ENCODE peak calls at places on chromosomes 4 and X, in nine cellular contexts. A is colonic mucosa; S is CD8-positive, alpha-beta T cell; G is mammary epithelial cell; L is prostate gland; Y is transverse colon; I is stomach; E is psoas muscle; F is ovary. O is an unnamed sample. For H3K4me1, the result is how much of the 10 kb centered on the place peaks cover.

GRCh38 chr4:147599206-147599605 is 18.0 kb upstream of the TMEM184C start:
- DNase-seq in G (no peak), F (no peak), I (no peak), A (no peak), S (no peak), L (no peak), Y (no peak), E (no peak), O (no peak)

GRCh38 chr4:2811830-2812599 is 19.1 kb downstream of the SH3BP2 start:
- DNase-seq in F (peak), A (peak), I (peak), L (no peak), S (peak), G (no peak), E (peak), Y (peak), O (peak)

GRCh38 chr4:144819591-144819990 is 173.6 kb downstream of the HHIP start:
- DNase-seq in S (no peak), E (no peak), I (no peak), A (no peak), Y (no peak), G (no peak), F (no peak), L (no peak), O (no peak)

GRCh38 chrX:16617382-16617781 is 32.6 kb upstream of the S100G start:
- DNase-seq in S (no peak), A (no peak), G (no peak), L (no peak), Y (no peak), F (no peak), I (no peak), E (no peak), O (no peak)

GRCh38 chr4:121340247-121340646 is 40.6 kb downstream of the QRFPR start:
- DNase-seq in E (no peak), G (no peak), Y (no peak), F (no peak), I (no peak), S (no peak), A (no peak), L (no peak), O (no peak)

GRCh38 chr4:39319678-39320077 is 46.5 kb downstream of the RFC1 start:
- DNase-seq in F (no peak), G (peak), L (no peak), S (no peak), Y (no peak), A (no peak), E (no peak), I (no peak), O (no peak)

GRCh38 chr4:112321768-112322684 is 24.9 kb downstream of the ALPK1 start:
- DNase-seq in Y (peak), S (peak), E (peak), I (peak), A (peak), L (peak), G (peak), F (peak), O (peak)

GRCh38 chr4:40856836-40857362 is 107.1 kb downstream of the NSUN7 start:
- DNase-seq in L (peak), A (peak), S (peak), Y (peak), E (peak), I (peak), F (peak), G (peak), O (peak)

GRCh38 chrX:154321624-154322023 is 26.0 kb downstream of the TKTL1 start:
- DNase-seq in F (no peak), E (no peak), G (no peak), L (no peak), Y (peak), I (no peak), S (no peak), A (no peak), O (no peak)

GRCh38 chr4:113584407-113585150 is 177.0 kb downstream of the CAMK2D start:
- DNase-seq in S (no peak), E (no peak), L (no peak), I (no peak), G (no peak), F (no peak), Y (no peak), A (no peak), O (no peak)

GRCh38 chrX:101117701-101118100 is 19.7 kb downstream of the CENPI start:
- DNase-seq in E (no peak), S (no peak), I (no peak), G (no peak), F (no peak), Y (no peak), A (no peak), L (no peak), O (no peak)

GRCh38 chrX:18890724-18891560 is 93.0 kb downstream of the PHKA2 start:
- DNase-seq in E (no peak), Y (no peak), L (no peak), G (no peak), A (no peak), S (no peak), I (no peak), F (no peak), O (no peak)

GRCh38 chr4:53705151-53705764 is 114.0 kb upstream of the LNX1 start:
- DNase-seq in Y (no peak), G (no peak), S (no peak), A (no peak), L (no peak), E (no peak), I (no peak), F (no peak), O (no peak)

GRCh38 chr4:94032754-94033153 is 174.9 kb upstream of the SMARCAD1 start:
- DNase-seq in S (no peak), F (no peak), A (no peak), G (no peak), Y (no peak), E (no peak), L (no peak), I (no peak), O (no peak)

GRCh38 chrX:29299689-29300088 is 712.4 kb downstream of the IL1RAPL1 start:
- DNase-seq in I (no peak), F (no peak), G (peak), E (no peak), Y (no peak), L (no peak), A (no peak), S (no peak), O (no peak)

GRCh38 chrX:45527834-45528233 is 327.2 kb upstream of the DIPK2B start:
- DNase-seq in E (no peak), F (no peak), Y (no peak), L (no peak), A (no peak), I (no peak), S (no peak), G (no peak), O (no peak)

GRCh38 chrX:42944381-42944998 is 166.5 kb upstream of the PPP1R2C start:
- DNase-seq in S (no peak), G (no peak), A (no peak), I (no peak), E (no peak), L (no peak), F (no peak), Y (no peak), O (no peak)

GRCh38 chr4:126395661-126396060 is 1080.9 kb downstream of the FAT4 start:
- DNase-seq in A (no peak), L (no peak), G (peak), I (no peak), Y (no peak), F (no peak), E (no peak), S (no peak), O (no peak)

GRCh38 chrX:73577368-73577767 is 14.4 kb downstream of the CHIC1 start:
- DNase-seq in I (no peak), F (no peak), G (peak), A (no peak), Y (no peak), E (no peak), L (no peak), S (no peak), O (no peak)

GRCh38 chrX:74250574-74250973 is 53.4 kb upstream of the ZCCHC13 start:
- DNase-seq in S (no peak), F (no peak), L (no peak), Y (no peak), G (no peak), E (no peak), A (no peak), I (no peak), O (no peak)

GRCh38 chr4:2141022-2141761 is 82.1 kb downstream of the NAT8L start:
- DNase-seq in I (no peak), L (no peak), E (no peak), F (no peak), G (no peak), S (no peak), Y (no peak), A (no peak), O (no peak)

GRCh38 chr4:26176621-26177121 is 144.1 kb upstream of the RBPJ start:
- DNase-seq in F (no peak), E (no peak), A (no peak), Y (no peak), G (peak), L (no peak), I (no peak), S (no peak), O (no peak)

GRCh38 chr4:180150818-180151217 is 2092.4 kb upstream of the TENM3 start:
- DNase-seq in S (no peak), F (no peak), G (no peak), L (no peak), Y (no peak), A (no peak), E (no peak), I (no peak), O (no peak)

GRCh38 chrX:134144231-134144630 is 92.8 kb upstream of the CCDC160 start:
- DNase-seq in Y (no peak), F (no peak), I (no peak), A (no peak), S (no peak), G (peak), L (no peak), E (no peak), O (no peak)

GRCh38 chr4:119284876-119285611 is 36.9 kb downstream of the FABP2 start:
- DNase-seq in L (no peak), S (no peak), E (no peak), Y (no peak), F (no peak), I (no peak), G (peak), A (no peak), O (no peak)

GRCh38 chr4:151537726-151538125 is 128.8 kb downstream of the FHIP1A start:
- DNase-seq in I (no peak), Y (no peak), L (no peak), S (no peak), G (no peak), A (no peak), F (no peak), E (no peak), O (no peak)

GRCh38 chr4:24102621-24103020 is 212.8 kb upstream of the PPARGC1A start:
- DNase-seq in F (no peak), E (no peak), A (no peak), L (no peak), Y (no peak), S (no peak), I (no peak), G (no peak), O (no peak)

GRCh38 chrX:11137543-11138139 is 26.5 kb downstream of the HCCS start:
- DNase-seq in E (no peak), I (no peak), F (no peak), S (no peak), G (no peak), A (no peak), Y (no peak), L (peak), O (no peak)
- TF ChIP-seq CTCF in E (peak), I (no peak), F (peak), S (peak), G (peak), A (peak), Y (peak), L (peak), O (peak)

GRCh38 chr4:23097251-23097650 is 404.5 kb downstream of the GBA3 start:
- DNase-seq in I (no peak), S (no peak), E (no peak), Y (no peak), L (no peak), G (no peak), A (no peak), F (no peak), O (no peak)

GRCh38 chr4:23091674-23092073 is 398.9 kb downstream of the GBA3 start:
- DNase-seq in G (no peak), F (no peak), A (no peak), L (no peak), I (no peak), E (no peak), Y (no peak), S (no peak), O (no peak)
- H3K27ac ChIP-seq in G (no peak), F (no peak), A (no peak), L (no peak), I (no peak), E (no peak), Y (no peak), S (no peak), O (no peak)

GRCh38 chr4:140238353-140239041 is 84.5 kb upstream of the MAML3 start:
- DNase-seq in G (peak), I (peak), L (peak), A (peak), S (no peak), F (peak), Y (peak), E (peak), O (peak)
- H3K4me1 ChIP-seq in G (under half), I (under half), L (under half), A (under half), S (under half), F (under half), Y (half or more), E (half or more), O (under half)

DNA sequence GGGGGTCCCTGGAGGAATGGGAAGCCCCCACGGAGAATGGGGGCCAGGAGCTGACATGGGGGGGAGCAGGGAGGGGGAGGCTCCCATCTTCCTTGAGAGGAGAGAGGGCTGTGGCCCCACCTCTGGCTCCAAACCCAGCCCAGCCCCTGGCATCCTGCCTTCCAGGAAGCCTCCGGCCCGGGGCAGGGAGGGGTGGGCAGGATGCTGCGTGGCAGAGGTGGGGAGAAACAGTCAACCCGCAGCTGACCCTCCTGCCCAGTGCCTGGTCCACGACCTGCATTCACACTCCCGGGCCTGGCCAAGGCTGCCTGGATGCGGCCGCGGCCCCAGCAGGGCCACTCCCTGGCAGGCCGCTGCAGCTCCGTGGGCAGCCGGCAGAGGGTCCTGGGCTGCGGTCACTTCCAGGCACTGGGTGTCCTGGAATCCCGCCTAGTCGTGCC is 39.0 kb downstream of the CPLX1 start:
- DNase-seq in L (no peak), Y (no peak), E (no peak), G (no peak), F (peak), A (peak), I (no peak), S (no peak), O (no peak)
- TF ChIP-seq CTCF in L (peak), Y (no peak), E (peak), G (no peak), F (peak), A (no peak), I (no peak), S (no peak), O (no peak)

DNA sequence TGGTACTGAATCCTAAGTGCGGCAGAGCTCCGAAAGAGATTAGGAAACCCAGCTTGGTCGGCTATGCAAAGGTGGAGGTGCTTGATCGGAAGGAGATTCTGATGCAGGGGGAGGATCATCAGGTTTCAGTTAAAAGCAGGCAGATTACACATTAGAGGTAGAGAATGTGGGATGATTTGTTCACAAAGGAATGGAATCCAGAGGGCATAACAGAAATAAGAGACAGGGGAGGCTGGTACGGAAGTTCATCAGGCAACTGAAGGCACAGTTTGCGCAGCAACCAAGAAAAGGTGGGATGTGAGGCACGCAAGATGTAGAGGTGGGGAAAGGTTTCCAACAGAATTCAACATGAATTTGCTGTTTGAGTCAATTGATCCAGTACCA is 432 bp upstream of the ZNF330 start:
- DNase-seq in A (no peak), E (no peak), F (no peak), L (no peak), I (no peak), S (no peak), Y (no peak), G (no peak), O (no peak)
- H3K27ac ChIP-seq in A (no peak), E (peak), F (no peak), L (peak), I (no peak), S (no peak), Y (peak), G (no peak), O (peak)